ENCODE peak calls at places on chromosomes 16 and 17, in seven cellular contexts. One of them, this sample, is unnamed.

GRCh38 chr17:54992797-54993639 is 24.5 kb downstream of the STXBP4 start:
- DNase-seq in AG09309: peak; percentile 14
- DNase-seq in fibroblast of pulmonary artery: peak; percentile 70
- DNase-seq in right lobe of liver: no peak
- DNase-seq in BJ: no peak
- DNase-seq in Calu3: peak; percentile 10
- DNase-seq in body of pancreas: no peak
- DNase-seq in this sample: no peak

GRCh38 chr16:3070608-3071111 is 5.2 kb downstream of the IL32 start:
- DNase-seq in Calu3: no peak
- DNase-seq in BJ: no peak
- DNase-seq in AG09309: no peak
- DNase-seq in body of pancreas: no peak
- DNase-seq in fibroblast of pulmonary artery: no peak
- DNase-seq in right lobe of liver: no peak
- DNase-seq in this sample: peak; percentile 47

GRCh38 chr17:78562734-78563133 is 14.5 kb downstream of the DNAH17 start:
- DNase-seq in AG09309: no peak
- DNase-seq in BJ: no peak
- DNase-seq in right lobe of liver: no peak
- DNase-seq in body of pancreas: no peak
- DNase-seq in Calu3: no peak
- DNase-seq in fibroblast of pulmonary artery: no peak
- DNase-seq in this sample: no peak

GRCh38 chr16:58582971-58583765 is 46.5 kb downstream of the CNOT1 start:
- DNase-seq in right lobe of liver: peak; percentile 51
- DNase-seq in body of pancreas: no peak
- DNase-seq in Calu3: no peak
- DNase-seq in AG09309: no peak
- DNase-seq in BJ: no peak
- DNase-seq in fibroblast of pulmonary artery: peak; percentile 27
- DNase-seq in this sample: peak; percentile 32

GRCh38 chr16:77499373-77500285 is 64.8 kb upstream of the ADAMTS18 start:
- DNase-seq in fibroblast of pulmonary artery: peak; percentile 71
- DNase-seq in right lobe of liver: no peak
- DNase-seq in Calu3: no peak
- DNase-seq in AG09309: peak; percentile 11
- DNase-seq in BJ: no peak
- DNase-seq in body of pancreas: no peak
- DNase-seq in this sample: no peak

GRCh38 chr17:75535119-75535537 is 9.6 kb downstream of the LLGL2 start:
- DNase-seq in body of pancreas: no peak
- DNase-seq in BJ: no peak
- DNase-seq in right lobe of liver: no peak
- DNase-seq in AG09309: no peak
- DNase-seq in Calu3: peak; percentile 68
- DNase-seq in fibroblast of pulmonary artery: no peak
- DNase-seq in this sample: peak; percentile 87

GRCh38 chr17:10119203-10120112 is 78.9 kb downstream of the GAS7 start:
- DNase-seq in fibroblast of pulmonary artery: no peak
- DNase-seq in right lobe of liver: no peak
- DNase-seq in BJ: no peak
- DNase-seq in AG09309: no peak
- DNase-seq in body of pancreas: peak; percentile 75
- DNase-seq in Calu3: peak; percentile 79
- DNase-seq in this sample: peak; percentile 26

GRCh38 chr16:67210069-67210937 is 11.4 kb downstream of the ELMO3 start:
- DNase-seq in Calu3: no peak
- DNase-seq in fibroblast of pulmonary artery: no peak
- DNase-seq in body of pancreas: no peak
- DNase-seq in BJ: no peak
- DNase-seq in right lobe of liver: peak; percentile 91
- DNase-seq in AG09309: no peak
- DNase-seq in this sample: no peak

GRCh38 chr17:72305964-72306551 is 185.2 kb downstream of the SOX9 start:
- DNase-seq in fibroblast of pulmonary artery: peak; percentile 29
- DNase-seq in right lobe of liver: no peak
- DNase-seq in BJ: no peak
- DNase-seq in AG09309: no peak
- DNase-seq in body of pancreas: no peak
- DNase-seq in Calu3: no peak
- DNase-seq in this sample: no peak

GRCh38 chr16:75272097-75272548 is 20.7 kb upstream of the BCAR1 start:
- DNase-seq in right lobe of liver: no peak
- DNase-seq in Calu3: no peak
- DNase-seq in BJ: no peak
- DNase-seq in body of pancreas: no peak
- DNase-seq in AG09309: no peak
- DNase-seq in fibroblast of pulmonary artery: no peak
- DNase-seq in this sample: no peak

GRCh38 chr16:28188085-28188916 is 23.5 kb downstream of the XPO6 start:
- DNase-seq in AG09309: no peak
- DNase-seq in body of pancreas: no peak
- DNase-seq in fibroblast of pulmonary artery: peak; percentile 14
- DNase-seq in BJ: no peak
- DNase-seq in Calu3: no peak
- DNase-seq in right lobe of liver: no peak
- DNase-seq in this sample: no peak

GRCh38 chr17:6046431-6046830 is 23.7 kb upstream of the WSCD1 start:
- DNase-seq in BJ: no peak
- DNase-seq in body of pancreas: no peak
- DNase-seq in fibroblast of pulmonary artery: no peak
- DNase-seq in AG09309: no peak
- DNase-seq in right lobe of liver: no peak
- DNase-seq in Calu3: no peak
- DNase-seq in this sample: no peak

GRCh38 chr17:40563371-40564052 is 1.8 kb downstream of the CCR7 start:
- DNase-seq in fibroblast of pulmonary artery: no peak
- DNase-seq in Calu3: no peak
- DNase-seq in right lobe of liver: no peak
- DNase-seq in body of pancreas: no peak
- DNase-seq in BJ: no peak
- DNase-seq in AG09309: no peak
- DNase-seq in this sample: peak; percentile 73

GRCh38 chr16:50584033-50584722 is 36.0 kb downstream of the NKD1 start:
- DNase-seq in fibroblast of pulmonary artery: no peak
- DNase-seq in AG09309: no peak
- DNase-seq in Calu3: no peak
- DNase-seq in right lobe of liver: no peak
- DNase-seq in body of pancreas: no peak
- DNase-seq in BJ: no peak
- DNase-seq in this sample: peak; percentile 39

GRCh38 chr17:41516147-41516827 is 2.4 kb downstream of the KRT15 start:
- DNase-seq in AG09309: no peak
- DNase-seq in body of pancreas: no peak
- DNase-seq in BJ: no peak
- DNase-seq in Calu3: no peak
- DNase-seq in fibroblast of pulmonary artery: no peak
- DNase-seq in right lobe of liver: no peak
- DNase-seq in this sample: no peak

GRCh38 chr17:31649302-31649701 is 209.7 kb downstream of the COPRS start:
- DNase-seq in Calu3: no peak
- DNase-seq in right lobe of liver: no peak
- DNase-seq in BJ: no peak
- DNase-seq in body of pancreas: no peak
- DNase-seq in fibroblast of pulmonary artery: no peak
- DNase-seq in AG09309: no peak
- DNase-seq in this sample: no peak

GRCh38 chr16:49548571-49548970 is 175.0 kb downstream of the C16orf78 start:
- DNase-seq in Calu3: no peak
- DNase-seq in body of pancreas: no peak
- DNase-seq in BJ: no peak
- DNase-seq in fibroblast of pulmonary artery: no peak
- DNase-seq in right lobe of liver: no peak
- DNase-seq in AG09309: no peak
- DNase-seq in this sample: no peak

GRCh38 chr17:43892672-43892975 is 14.7 kb downstream of the MPP2 start:
- DNase-seq in body of pancreas: no peak
- DNase-seq in AG09309: no peak
- DNase-seq in fibroblast of pulmonary artery: no peak
- DNase-seq in Calu3: no peak
- DNase-seq in BJ: no peak
- DNase-seq in right lobe of liver: no peak
- DNase-seq in this sample: no peak

GRCh38 chr17:80187090-80187489 is 17.3 kb downstream of the CARD14 start:
- DNase-seq in Calu3: no peak
- DNase-seq in BJ: no peak
- DNase-seq in fibroblast of pulmonary artery: peak; percentile 22
- DNase-seq in AG09309: peak; percentile 7
- DNase-seq in right lobe of liver: no peak
- DNase-seq in body of pancreas: no peak
- DNase-seq in this sample: no peak

GRCh38 chr16:52405441-52405840 is 141.5 kb downstream of the TOX3 start:
- DNase-seq in AG09309: no peak
- DNase-seq in BJ: no peak
- DNase-seq in body of pancreas: no peak
- DNase-seq in fibroblast of pulmonary artery: no peak
- DNase-seq in Calu3: no peak
- DNase-seq in right lobe of liver: no peak
- DNase-seq in this sample: no peak

GRCh38 chr16:2535644-2536021 is 2.2 kb upstream of the PDPK1 start:
- DNase-seq in right lobe of liver: peak; percentile 42
- DNase-seq in Calu3: no peak
- DNase-seq in body of pancreas: no peak
- DNase-seq in BJ: peak; percentile 32
- DNase-seq in fibroblast of pulmonary artery: peak; percentile 70
- DNase-seq in AG09309: peak; percentile 55
- DNase-seq in this sample: no peak

GRCh38 chr17:81044764-81045589 is 10.0 kb downstream of the BAIAP2 start:
- DNase-seq in body of pancreas: peak; percentile 71
- DNase-seq in BJ: no peak
- DNase-seq in fibroblast of pulmonary artery: peak; percentile 80
- DNase-seq in AG09309: no peak
- DNase-seq in right lobe of liver: peak; percentile 87
- DNase-seq in Calu3: peak; percentile 88
- DNase-seq in this sample: no peak

GRCh38 chr16:74064120-74064735 is 232.4 kb upstream of the PSMD7 start:
- DNase-seq in AG09309: no peak
- DNase-seq in fibroblast of pulmonary artery: no peak
- DNase-seq in Calu3: no peak
- DNase-seq in body of pancreas: no peak
- DNase-seq in BJ: no peak
- DNase-seq in right lobe of liver: no peak
- DNase-seq in this sample: no peak
- TF ChIP-seq CTCF in AG09309: no peak
- TF ChIP-seq CTCF in fibroblast of pulmonary artery: no peak
- TF ChIP-seq CTCF in Calu3: no peak
- TF ChIP-seq CTCF in body of pancreas: no peak
- TF ChIP-seq CTCF in BJ: no peak
- TF ChIP-seq CTCF in right lobe of liver: peak; percentile 23
- TF ChIP-seq CTCF in this sample: no peak

DNA sequence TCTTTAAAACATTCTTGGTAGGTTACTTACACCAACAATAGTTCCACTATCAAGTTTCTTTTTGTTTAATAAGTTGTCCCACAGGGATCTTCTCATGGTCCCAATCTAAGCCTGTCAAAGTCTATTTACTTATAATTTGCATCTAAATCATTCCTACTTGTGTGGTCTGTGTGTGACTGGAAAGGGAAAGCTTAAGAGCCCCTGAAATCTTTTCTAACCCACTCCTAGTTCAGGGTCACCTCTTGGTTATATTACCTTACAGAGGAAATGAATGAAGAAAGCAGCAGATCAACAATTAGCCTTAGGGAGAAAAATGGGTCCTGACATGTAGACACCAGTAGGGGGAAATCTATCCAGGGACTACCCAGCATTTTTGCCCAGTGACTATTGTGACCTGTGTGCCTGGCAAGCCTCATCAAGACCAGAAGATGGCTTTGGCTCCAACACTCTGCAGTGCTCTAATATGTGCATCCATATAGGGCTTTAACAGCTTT is 110.4 kb upstream of the HAS3 start:
- DNase-seq in fibroblast of pulmonary artery: peak; percentile 73
- DNase-seq in right lobe of liver: no peak
- DNase-seq in body of pancreas: no peak
- DNase-seq in AG09309: peak; percentile 23
- DNase-seq in BJ: no peak
- DNase-seq in Calu3: peak; percentile 63
- DNase-seq in this sample: no peak
- TF ChIP-seq CTCF in fibroblast of pulmonary artery: peak; percentile 50
- TF ChIP-seq CTCF in right lobe of liver: peak; percentile 36
- TF ChIP-seq CTCF in body of pancreas: no peak
- TF ChIP-seq CTCF in AG09309: peak; percentile 45
- TF ChIP-seq CTCF in BJ: peak; percentile 36
- TF ChIP-seq CTCF in Calu3: peak; percentile 58
- TF ChIP-seq CTCF in this sample: no peak

DNA sequence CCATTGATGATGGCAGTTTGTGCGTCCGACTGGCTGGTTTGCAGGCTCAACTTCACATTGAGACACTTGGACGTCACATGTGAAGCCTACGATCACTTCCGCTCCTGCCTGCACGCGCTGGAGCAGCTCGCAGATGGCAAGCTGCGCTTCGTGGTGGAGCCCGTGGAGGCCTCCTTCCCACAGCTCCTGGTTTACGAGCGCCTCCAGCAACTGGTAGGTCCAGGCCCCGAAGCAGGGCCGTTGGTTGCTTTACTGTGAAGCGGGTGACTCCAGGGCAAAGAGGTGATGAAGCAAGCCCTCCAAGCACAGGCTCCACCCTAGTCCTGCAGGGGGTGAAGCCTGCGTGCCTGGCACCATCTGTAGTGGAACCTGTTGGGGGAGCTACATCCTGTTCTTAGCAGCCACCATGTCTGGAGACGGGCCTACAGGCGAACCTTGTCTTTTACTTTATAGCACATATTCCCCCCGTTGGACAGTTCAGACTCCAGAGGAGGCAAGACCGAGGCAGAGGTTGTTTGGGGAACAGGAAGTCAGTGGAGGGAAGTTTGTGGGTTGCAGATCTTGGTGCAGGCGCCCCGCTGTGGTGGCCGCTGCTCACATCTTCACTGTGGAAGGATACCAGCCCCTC is 23.1 kb downstream of the METTL22 start:
- DNase-seq in BJ: no peak
- DNase-seq in AG09309: no peak
- DNase-seq in fibroblast of pulmonary artery: no peak
- DNase-seq in right lobe of liver: no peak
- DNase-seq in body of pancreas: no peak
- DNase-seq in Calu3: no peak
- DNase-seq in this sample: peak; percentile 44
- TF ChIP-seq CTCF in BJ: no peak
- TF ChIP-seq CTCF in AG09309: no peak
- TF ChIP-seq CTCF in fibroblast of pulmonary artery: no peak
- TF ChIP-seq CTCF in right lobe of liver: no peak
- TF ChIP-seq CTCF in body of pancreas: no peak
- TF ChIP-seq CTCF in Calu3: no peak
- TF ChIP-seq CTCF in this sample: no peak

DNA sequence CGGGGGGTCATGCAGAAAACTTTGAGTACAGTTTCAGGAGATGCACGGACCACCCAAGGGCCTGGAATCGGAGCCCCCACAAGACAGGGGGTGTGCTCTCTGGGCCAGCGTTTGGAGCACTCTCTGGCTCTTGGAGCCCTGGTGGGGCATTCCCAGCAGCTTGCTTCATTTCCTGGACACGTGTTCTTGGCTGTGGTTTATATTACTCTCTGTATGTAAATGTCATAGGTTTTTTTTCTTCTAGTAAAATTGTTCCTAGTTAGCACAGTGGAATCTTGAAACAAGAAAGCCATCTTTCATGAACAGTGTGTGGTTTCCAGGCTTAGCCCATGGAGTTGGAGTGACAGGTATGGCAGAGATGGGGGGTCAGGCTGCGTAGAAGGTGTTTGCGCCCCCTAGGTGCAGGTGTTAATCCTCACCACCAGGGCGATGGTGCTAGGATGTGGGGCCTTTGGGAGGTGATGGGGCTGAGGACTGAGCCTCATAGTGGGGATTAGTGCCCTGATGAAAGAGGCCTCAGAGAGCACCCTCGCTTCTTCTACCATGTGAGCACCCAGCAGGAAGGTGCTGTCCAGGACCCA is 79.8 kb downstream of the JPH3 start:
- DNase-seq in fibroblast of pulmonary artery: peak; percentile 72
- DNase-seq in body of pancreas: no peak
- DNase-seq in BJ: peak; percentile 16
- DNase-seq in Calu3: peak; percentile 56
- DNase-seq in right lobe of liver: no peak
- DNase-seq in AG09309: peak; percentile 31
- DNase-seq in this sample: peak; percentile 63
- TF ChIP-seq CTCF in fibroblast of pulmonary artery: peak; percentile 49
- TF ChIP-seq CTCF in body of pancreas: no peak
- TF ChIP-seq CTCF in BJ: peak; percentile 44
- TF ChIP-seq CTCF in Calu3: peak; percentile 26
- TF ChIP-seq CTCF in right lobe of liver: no peak
- TF ChIP-seq CTCF in AG09309: peak; percentile 36
- TF ChIP-seq CTCF in this sample: no peak

This sample was measured in activated CD8-positive, alpha-beta T cell treated with anti-CD3 and anti-CD28 coated beads for 36 hours.